ENCODE peak calls at places on chromosomes 11 and 22, in ten cellular contexts. X, G, Y, D, A, B, W, N, C and I are unnamed samples.

GRCh38 chr11:2089536-2090165 is 49.5 kb downstream of the IGF2 start:
- DNase-seq in X (peak; percentile 21), G (no peak), Y (peak; percentile 24), D (peak; percentile 7), A (peak; percentile 19), B (peak; percentile 52), W (peak; percentile 49), N (no peak), C (no peak), I (peak; percentile 69)

GRCh38 chr22:38104084-38104483 is 6.4 kb downstream of the BAIAP2L2 start:
- DNase-seq in X (no peak), G (peak; percentile 28), Y (no peak), D (peak; percentile 12), A (no peak), B (no peak), W (peak; percentile 46), N (no peak), C (no peak), I (peak; percentile 39)

GRCh38 chr22:43887391-43887790 is 4.4 kb downstream of the PNPLA5 start:
- DNase-seq in X (no peak), G (no peak), Y (no peak), D (no peak), A (no peak), B (no peak), W (no peak), N (no peak), C (no peak), I (no peak)

GRCh38 chr11:29343465-29344333 is 673.1 kb downstream of the KCNA4 start:
- DNase-seq in X (peak; percentile 78), G (peak; percentile 50), Y (peak; percentile 62), D (peak; percentile 55), A (peak; percentile 14), B (peak; percentile 71), W (peak; percentile 49), N (peak; percentile 58), C (peak; percentile 79), I (peak; percentile 9)

GRCh38 chr11:6443269-6444003 is 2.6 kb upstream of the HPX start:
- DNase-seq in X (peak; percentile 61), G (peak; percentile 40), Y (peak; percentile 63), D (peak; percentile 61), A (peak; percentile 70), B (peak; percentile 82), W (peak; percentile 77), N (no peak), C (peak; percentile 38), I (peak; percentile 66)

GRCh38 chr11:8671242-8671641 is 11.2 kb downstream of the TRIM66 start:
- DNase-seq in X (no peak), G (peak; percentile 95), Y (no peak), D (peak; percentile 98), A (no peak), B (no peak), W (no peak), N (no peak), C (peak; percentile 40), I (no peak)

GRCh38 chr22:20591660-20592310 is 84.4 kb downstream of the MED15 start:
- DNase-seq in X (peak; percentile 48), G (peak; percentile 71), Y (peak; percentile 27), D (peak; percentile 16), A (no peak), B (peak; percentile 52), W (no peak), N (no peak), C (no peak), I (no peak)

GRCh38 chr22:37905534-37906363 is at the start of gene MICALL1:
- DNase-seq in X (peak; percentile 90), G (peak; percentile 37), Y (peak; percentile 87), D (peak; percentile 56), A (peak; percentile 86), B (peak; percentile 95), W (peak; percentile 99), N (peak; percentile 62), C (peak; percentile 54), I (peak; percentile 97)

GRCh38 chr11:63761173-63761572 is 7.4 kb downstream of the ZFTA start:
- DNase-seq in X (no peak), G (no peak), Y (no peak), D (no peak), A (no peak), B (no peak), W (no peak), N (no peak), C (peak; percentile 4), I (no peak)

GRCh38 chr22:50525991-50526848 is 822 bp upstream of the SCO2 start:
- DNase-seq in X (peak; percentile 88), G (peak; percentile 44), Y (peak; percentile 83), D (peak; percentile 64), A (peak; percentile 89), B (peak; percentile 98), W (peak; percentile 92), N (peak; percentile 70), C (peak; percentile 67), I (peak; percentile 93)

GRCh38 chr11:126669416-126669815 is 313.9 kb downstream of the ST3GAL4 start:
- DNase-seq in X (no peak), G (no peak), Y (no peak), D (peak; percentile 1), A (no peak), B (no peak), W (no peak), N (no peak), C (no peak), I (no peak)

GRCh38 chr22:35727436-35727835 is 9.8 kb downstream of the APOL5 start:
- DNase-seq in X (no peak), G (no peak), Y (peak; percentile 24), D (no peak), A (no peak), B (no peak), W (no peak), N (no peak), C (no peak), I (no peak)

GRCh38 chr11:132650969-132651720 is 881.2 kb downstream of the OPCML start:
- DNase-seq in X (no peak), G (no peak), Y (no peak), D (no peak), A (no peak), B (no peak), W (no peak), N (no peak), C (no peak), I (no peak)

GRCh38 chr11:119491753-119492455 is 68.9 kb upstream of the THY1 start:
- DNase-seq in X (no peak), G (peak; percentile 26), Y (no peak), D (peak; percentile 48), A (no peak), B (peak; percentile 31), W (no peak), N (no peak), C (no peak), I (no peak)
- TF ChIP-seq CTCF in X (no peak), G (peak; percentile 68), Y (no peak), D (peak; percentile 63), A (no peak), B (no peak), W (no peak), N (peak; percentile 39), C (peak; percentile 54), I (no peak)

GRCh38 chr11:892106-892505 is 18.5 kb downstream of the CHID1 start:
- DNase-seq in X (no peak), G (no peak), Y (no peak), D (no peak), A (no peak), B (no peak), W (no peak), N (no peak), C (no peak), I (no peak)
- TF ChIP-seq CTCF in X (no peak), G (peak; percentile 39), Y (no peak), D (no peak), A (no peak), B (no peak), W (no peak), N (no peak), C (no peak), I (no peak)

GRCh38 chr11:113253406-113253805 is 61.0 kb upstream of the TTC12 start:
- DNase-seq in X (no peak), G (no peak), Y (no peak), D (no peak), A (no peak), B (no peak), W (no peak), N (no peak), C (no peak), I (no peak)

GRCh38 chr11:113255741-113256140 is 58.6 kb upstream of the TTC12 start:
- DNase-seq in X (no peak), G (no peak), Y (no peak), D (no peak), A (no peak), B (no peak), W (no peak), N (no peak), C (no peak), I (no peak)

GRCh38 chr11:113255096-113255495 is 59.3 kb upstream of the TTC12 start:
- DNase-seq in X (no peak), G (no peak), Y (no peak), D (no peak), A (no peak), B (no peak), W (no peak), N (no peak), C (no peak), I (no peak)

GRCh38 chr11:113260096-113260425 is 54.3 kb upstream of the TTC12 start:
- DNase-seq in X (no peak), G (no peak), Y (no peak), D (no peak), A (no peak), B (no peak), W (no peak), N (no peak), C (no peak), I (no peak)

GRCh38 chr11:113256431-113257227 is 57.8 kb upstream of the TTC12 start:
- DNase-seq in X (no peak), G (no peak), Y (no peak), D (no peak), A (no peak), B (no peak), W (no peak), N (no peak), C (no peak), I (no peak)
- TF ChIP-seq CTCF in X (no peak), G (no peak), Y (no peak), D (no peak), A (no peak), B (no peak), W (no peak), N (no peak), C (no peak), I (no peak)

GRCh38 chr11:61142424-61142823 is 18.8 kb downstream of the VPS37C start:
- DNase-seq in X (no peak), G (no peak), Y (no peak), D (no peak), A (no peak), B (no peak), W (no peak), N (no peak), C (no peak), I (no peak)

GRCh38 chr11:61139391-61139790 is 21.8 kb downstream of the VPS37C start:
- DNase-seq in X (no peak), G (no peak), Y (no peak), D (peak; percentile 57), A (no peak), B (peak; percentile 58), W (no peak), N (no peak), C (no peak), I (no peak)

GRCh38 chr11:61140416-61140815 is 20.8 kb downstream of the VPS37C start:
- DNase-seq in X (no peak), G (no peak), Y (peak; percentile 55), D (no peak), A (no peak), B (peak; percentile 63), W (no peak), N (no peak), C (no peak), I (no peak)

GRCh38 chr11:61138940-61139339 is 22.3 kb downstream of the VPS37C start:
- DNase-seq in X (no peak), G (peak; percentile 90), Y (no peak), D (peak; percentile 89), A (no peak), B (no peak), W (no peak), N (no peak), C (no peak), I (no peak)

GRCh38 chr11:61141601-61142028 is 19.6 kb downstream of the VPS37C start:
- DNase-seq in X (peak; percentile 57), G (no peak), Y (peak; percentile 90), D (no peak), A (peak; percentile 35), B (peak; percentile 62), W (no peak), N (no peak), C (no peak), I (no peak)
- TF ChIP-seq CTCF in X (no peak), G (no peak), Y (no peak), D (no peak), A (no peak), B (no peak), W (no peak), N (no peak), C (no peak), I (no peak)